ENCODE peak calls at places on chromosomes 1 and 21, in five cellular contexts. One of them, this sample, is unnamed.

GRCh38 chr1:117708323-117709288 is 102.8 kb downstream of the TENT5C start:
- DNase-seq in cardiac muscle cell: no peak
- DNase-seq in LHCN-M2: no peak
- DNase-seq in ecto neural progenitor cell: no peak
- DNase-seq in SHP77: no peak
- DNase-seq in this sample: no peak

GRCh38 chr1:237124856-237125462 is 83.0 kb downstream of the RYR2 start:
- DNase-seq in cardiac muscle cell: no peak
- DNase-seq in LHCN-M2: no peak
- DNase-seq in ecto neural progenitor cell: no peak
- DNase-seq in SHP77: peak; percentile 27
- DNase-seq in this sample: peak; percentile 40

GRCh38 chr1:201269241-201269640 is 14.1 kb upstream of the PKP1 start:
- DNase-seq in cardiac muscle cell: no peak
- DNase-seq in LHCN-M2: no peak
- DNase-seq in ecto neural progenitor cell: peak; percentile 30
- DNase-seq in SHP77: no peak
- DNase-seq in this sample: no peak

GRCh38 chr1:231139659-231140650 is 21.9 kb upstream of the TRIM67 start:
- DNase-seq in cardiac muscle cell: no peak
- DNase-seq in LHCN-M2: peak; percentile 7
- DNase-seq in ecto neural progenitor cell: no peak
- DNase-seq in SHP77: no peak
- DNase-seq in this sample: peak; percentile 86

GRCh38 chr1:118007391-118007790 is 77.9 kb downstream of the WDR3 start:
- DNase-seq in cardiac muscle cell: no peak
- DNase-seq in LHCN-M2: no peak
- DNase-seq in ecto neural progenitor cell: no peak
- DNase-seq in SHP77: no peak
- DNase-seq in this sample: no peak

GRCh38 chr1:223233410-223234163 is 90.5 kb upstream of the TLR5 start:
- DNase-seq in cardiac muscle cell: peak; percentile 34
- DNase-seq in LHCN-M2: peak; percentile 88
- DNase-seq in ecto neural progenitor cell: no peak
- DNase-seq in SHP77: no peak
- DNase-seq in this sample: peak; percentile 97

GRCh38 chr1:154578058-154578418 is 10.5 kb downstream of the CHRNB2 start:
- DNase-seq in cardiac muscle cell: no peak
- DNase-seq in LHCN-M2: peak; percentile 56
- DNase-seq in ecto neural progenitor cell: no peak
- DNase-seq in SHP77: no peak
- DNase-seq in this sample: no peak

GRCh38 chr1:218711021-218711420 is 365.9 kb downstream of the TGFB2 start:
- DNase-seq in cardiac muscle cell: no peak
- DNase-seq in LHCN-M2: no peak
- DNase-seq in ecto neural progenitor cell: no peak
- DNase-seq in SHP77: no peak
- DNase-seq in this sample: no peak

GRCh38 chr1:89487972-89488371 is 36.7 kb upstream of the LRRC8B start:
- DNase-seq in cardiac muscle cell: no peak
- DNase-seq in LHCN-M2: no peak
- DNase-seq in ecto neural progenitor cell: no peak
- DNase-seq in SHP77: no peak
- DNase-seq in this sample: no peak

GRCh38 chr1:167199656-167200055 is 21.0 kb upstream of the POU2F1 start:
- DNase-seq in cardiac muscle cell: no peak
- DNase-seq in LHCN-M2: no peak
- DNase-seq in ecto neural progenitor cell: no peak
- DNase-seq in SHP77: no peak
- DNase-seq in this sample: no peak

GRCh38 chr1:201643835-201644104 is 104.8 kb downstream of the NAV1 start:
- DNase-seq in cardiac muscle cell: no peak
- DNase-seq in LHCN-M2: no peak
- DNase-seq in ecto neural progenitor cell: no peak
- DNase-seq in SHP77: no peak
- DNase-seq in this sample: no peak

GRCh38 chr1:32828341-32828740 is 10.9 kb downstream of the S100PBP start:
- DNase-seq in cardiac muscle cell: no peak
- DNase-seq in LHCN-M2: peak; percentile 19
- DNase-seq in ecto neural progenitor cell: no peak
- DNase-seq in SHP77: no peak
- DNase-seq in this sample: no peak

GRCh38 chr1:199449221-199449620 is 578.3 kb upstream of the NR5A2 start:
- DNase-seq in cardiac muscle cell: no peak
- DNase-seq in LHCN-M2: no peak
- DNase-seq in ecto neural progenitor cell: no peak
- DNase-seq in SHP77: no peak
- DNase-seq in this sample: peak; percentile 59

GRCh38 chr1:156444407-156445001 is 56.1 kb downstream of the MEF2D start:
- DNase-seq in cardiac muscle cell: peak; percentile 62
- DNase-seq in LHCN-M2: no peak
- DNase-seq in ecto neural progenitor cell: no peak
- DNase-seq in SHP77: peak; percentile 73
- DNase-seq in this sample: no peak

GRCh38 chr1:96580920-96581319 is 140.7 kb upstream of the PTBP2 start:
- DNase-seq in cardiac muscle cell: peak; percentile 27
- DNase-seq in LHCN-M2: no peak
- DNase-seq in ecto neural progenitor cell: no peak
- DNase-seq in SHP77: no peak
- DNase-seq in this sample: no peak

GRCh38 chr1:201041011-201041410 is 17.5 kb upstream of the KIF21B start:
- DNase-seq in cardiac muscle cell: no peak
- DNase-seq in LHCN-M2: no peak
- DNase-seq in ecto neural progenitor cell: no peak
- DNase-seq in SHP77: no peak
- DNase-seq in this sample: no peak

GRCh38 chr1:96361961-96362360 is 359.6 kb upstream of the PTBP2 start:
- DNase-seq in cardiac muscle cell: no peak
- DNase-seq in LHCN-M2: peak; percentile 64
- DNase-seq in ecto neural progenitor cell: no peak
- DNase-seq in SHP77: no peak
- DNase-seq in this sample: no peak

GRCh38 chr1:201714542-201715276 is 114.2 kb upstream of the IPO9 start:
- DNase-seq in cardiac muscle cell: peak; percentile 37
- DNase-seq in LHCN-M2: peak; percentile 100
- DNase-seq in ecto neural progenitor cell: no peak
- DNase-seq in SHP77: no peak
- DNase-seq in this sample: peak; percentile 88

GRCh38 chr1:174266991-174267612 is 107.8 kb downstream of the RABGAP1L start:
- DNase-seq in cardiac muscle cell: peak; percentile 3
- DNase-seq in LHCN-M2: no peak
- DNase-seq in ecto neural progenitor cell: no peak
- DNase-seq in SHP77: no peak
- DNase-seq in this sample: peak; percentile 87

GRCh38 chr1:12143631-12144155 is 23.1 kb upstream of the TNFRSF1B start:
- DNase-seq in cardiac muscle cell: no peak
- DNase-seq in LHCN-M2: peak; percentile 98
- DNase-seq in ecto neural progenitor cell: no peak
- DNase-seq in SHP77: no peak
- DNase-seq in this sample: peak; percentile 95

GRCh38 chr21:28135646-28136045 is 857.0 kb downstream of the LTN1 start:
- DNase-seq in cardiac muscle cell: no peak
- DNase-seq in LHCN-M2: no peak
- DNase-seq in ecto neural progenitor cell: no peak
- DNase-seq in SHP77: no peak
- DNase-seq in this sample: no peak

GRCh38 chr1:160094291-160094625 is 4.2 kb downstream of the IGSF8 start:
- DNase-seq in cardiac muscle cell: no peak
- DNase-seq in LHCN-M2: no peak
- DNase-seq in ecto neural progenitor cell: no peak
- DNase-seq in SHP77: no peak
- DNase-seq in this sample: peak; percentile 94

GRCh38 chr1:117095237-117095636 is 26.3 kb downstream of the TRIM45 start:
- DNase-seq in cardiac muscle cell: no peak
- DNase-seq in LHCN-M2: peak; percentile 64
- DNase-seq in ecto neural progenitor cell: no peak
- DNase-seq in SHP77: no peak
- DNase-seq in this sample: no peak

GRCh38 chr1:52792002-52792401 is 50.6 kb upstream of the ZYG11A start:
- DNase-seq in cardiac muscle cell: no peak
- DNase-seq in LHCN-M2: peak; percentile 17
- DNase-seq in ecto neural progenitor cell: no peak
- DNase-seq in SHP77: no peak
- DNase-seq in this sample: no peak

GRCh38 chr1:233394860-233395717 is 67.6 kb downstream of the MAP3K21 start:
- DNase-seq in cardiac muscle cell: peak; percentile 67
- DNase-seq in LHCN-M2: peak; percentile 27
- DNase-seq in ecto neural progenitor cell: no peak
- DNase-seq in SHP77: peak; percentile 45
- DNase-seq in this sample: peak; percentile 81

GRCh38 chr1:204828352-204828850 is 42.3 kb upstream of the NFASC start:
- DNase-seq in cardiac muscle cell: peak; percentile 88
- DNase-seq in LHCN-M2: no peak
- DNase-seq in ecto neural progenitor cell: peak; percentile 94
- DNase-seq in SHP77: peak; percentile 82
- DNase-seq in this sample: peak; percentile 60

GRCh38 chr1:89274431-89274857 is 1.8 kb upstream of the GBP5 start:
- DNase-seq in cardiac muscle cell: no peak
- DNase-seq in LHCN-M2: peak; percentile 89
- DNase-seq in ecto neural progenitor cell: no peak
- DNase-seq in SHP77: no peak
- DNase-seq in this sample: no peak

GRCh38 chr21:22898061-22898460 is 1899.9 kb downstream of the NCAM2 start:
- DNase-seq in cardiac muscle cell: no peak
- DNase-seq in LHCN-M2: no peak
- DNase-seq in ecto neural progenitor cell: no peak
- DNase-seq in SHP77: no peak
- DNase-seq in this sample: no peak

GRCh38 chr1:216350186-216350585 is 73.1 kb downstream of the USH2A start:
- DNase-seq in cardiac muscle cell: no peak
- DNase-seq in LHCN-M2: no peak
- DNase-seq in ecto neural progenitor cell: no peak
- DNase-seq in SHP77: no peak
- DNase-seq in this sample: no peak

GRCh38 chr1:114496091-114496490 is 14.9 kb downstream of the TRIM33 start:
- DNase-seq in cardiac muscle cell: no peak
- DNase-seq in LHCN-M2: no peak
- DNase-seq in ecto neural progenitor cell: no peak
- DNase-seq in SHP77: no peak
- DNase-seq in this sample: no peak

GRCh38 chr1:938088-938683 is 14.5 kb downstream of the SAMD11 start:
- DNase-seq in cardiac muscle cell: peak; percentile 71
- DNase-seq in LHCN-M2: no peak
- DNase-seq in ecto neural progenitor cell: no peak
- DNase-seq in SHP77: peak; percentile 62
- DNase-seq in this sample: no peak

This sample was measured in COLO829.